ENCODE peak calls at places on chromosome 13, in ten cellular contexts. One of them, this sample, is unnamed.

GRCh38 chr13:20190481-20191310 is 2.0 kb downstream of the GJB2 start:
- DNase-seq in COLO829: no peak
- DNase-seq in activated CD4-positive, alpha-beta T cell treated with anti-CD3 and anti-CD28 coated beads, Interleukin-2, amount 10 ng/mL, durations not matched to agents 7 days and 5 days: no peak
- DNase-seq in stimulated activated CD8-positive, alpha-beta memory T cell treated with anti-CD3 and anti-CD28 coated beads, Interleukin-12 subunit alpha, Interleukin-12 subunit beta, amount 100 ng/mL, for 1 hour: no peak
- DNase-seq in germinal center: no peak
- DNase-seq in amygdala: no peak
- DNase-seq in cardiac muscle cell: peak
- DNase-seq in C1 segment of cervical spinal cord: no peak
- DNase-seq in heart right ventricle: no peak
- DNase-seq in nucleus accumbens: no peak
- DNase-seq in this sample: peak

GRCh38 chr13:26941345-26942174 is 181.0 kb upstream of the GPR12 start:
- DNase-seq in cardiac muscle cell: peak
- DNase-seq in activated CD4-positive, alpha-beta T cell treated with anti-CD3 and anti-CD28 coated beads, Interleukin-2, amount 10 ng/mL, durations not matched to agents 7 days and 5 days: no peak
- DNase-seq in heart right ventricle: no peak
- DNase-seq in germinal center: no peak
- DNase-seq in stimulated activated CD8-positive, alpha-beta memory T cell treated with anti-CD3 and anti-CD28 coated beads, Interleukin-12 subunit alpha, Interleukin-12 subunit beta, amount 100 ng/mL, for 1 hour: no peak
- DNase-seq in nucleus accumbens: no peak
- DNase-seq in COLO829: no peak
- DNase-seq in amygdala: no peak
- DNase-seq in C1 segment of cervical spinal cord: no peak
- DNase-seq in this sample: no peak

GRCh38 chr13:93227906-93228801 is 1.5 kb downstream of the GPC6 start:
- DNase-seq in amygdala: no peak
- DNase-seq in activated CD4-positive, alpha-beta T cell treated with anti-CD3 and anti-CD28 coated beads, Interleukin-2, amount 10 ng/mL, durations not matched to agents 7 days and 5 days: no peak
- DNase-seq in C1 segment of cervical spinal cord: peak
- DNase-seq in germinal center: no peak
- DNase-seq in heart right ventricle: peak
- DNase-seq in nucleus accumbens: no peak
- DNase-seq in COLO829: no peak
- DNase-seq in cardiac muscle cell: peak
- DNase-seq in stimulated activated CD8-positive, alpha-beta memory T cell treated with anti-CD3 and anti-CD28 coated beads, Interleukin-12 subunit alpha, Interleukin-12 subunit beta, amount 100 ng/mL, for 1 hour: no peak
- DNase-seq in this sample: no peak

GRCh38 chr13:37495046-37495445 is 103.5 kb downstream of the POSTN start:
- DNase-seq in cardiac muscle cell: no peak
- DNase-seq in activated CD4-positive, alpha-beta T cell treated with anti-CD3 and anti-CD28 coated beads, Interleukin-2, amount 10 ng/mL, durations not matched to agents 7 days and 5 days: no peak
- DNase-seq in C1 segment of cervical spinal cord: no peak
- DNase-seq in nucleus accumbens: no peak
- DNase-seq in germinal center: no peak
- DNase-seq in amygdala: no peak
- DNase-seq in stimulated activated CD8-positive, alpha-beta memory T cell treated with anti-CD3 and anti-CD28 coated beads, Interleukin-12 subunit alpha, Interleukin-12 subunit beta, amount 100 ng/mL, for 1 hour: no peak
- DNase-seq in COLO829: no peak
- DNase-seq in heart right ventricle: no peak
- DNase-seq in this sample: no peak

GRCh38 chr13:28297341-28297740 is 159.0 kb downstream of the PAN3 start:
- DNase-seq in nucleus accumbens: no peak
- DNase-seq in amygdala: no peak
- DNase-seq in COLO829: no peak
- DNase-seq in germinal center: no peak
- DNase-seq in stimulated activated CD8-positive, alpha-beta memory T cell treated with anti-CD3 and anti-CD28 coated beads, Interleukin-12 subunit alpha, Interleukin-12 subunit beta, amount 100 ng/mL, for 1 hour: no peak
- DNase-seq in C1 segment of cervical spinal cord: no peak
- DNase-seq in activated CD4-positive, alpha-beta T cell treated with anti-CD3 and anti-CD28 coated beads, Interleukin-2, amount 10 ng/mL, durations not matched to agents 7 days and 5 days: no peak
- DNase-seq in heart right ventricle: no peak
- DNase-seq in cardiac muscle cell: no peak
- DNase-seq in this sample: no peak

GRCh38 chr13:43364210-43365041 is 341.0 kb downstream of the DNAJC15 start:
- DNase-seq in cardiac muscle cell: peak
- DNase-seq in germinal center: no peak
- DNase-seq in activated CD4-positive, alpha-beta T cell treated with anti-CD3 and anti-CD28 coated beads, Interleukin-2, amount 10 ng/mL, durations not matched to agents 7 days and 5 days: no peak
- DNase-seq in stimulated activated CD8-positive, alpha-beta memory T cell treated with anti-CD3 and anti-CD28 coated beads, Interleukin-12 subunit alpha, Interleukin-12 subunit beta, amount 100 ng/mL, for 1 hour: no peak
- DNase-seq in amygdala: peak
- DNase-seq in COLO829: no peak
- DNase-seq in nucleus accumbens: no peak
- DNase-seq in C1 segment of cervical spinal cord: no peak
- DNase-seq in heart right ventricle: no peak
- DNase-seq in this sample: peak

GRCh38 chr13:21573920-21574712 is 29.9 kb downstream of the MICU2 start:
- DNase-seq in nucleus accumbens: no peak
- DNase-seq in heart right ventricle: no peak
- DNase-seq in cardiac muscle cell: no peak
- DNase-seq in amygdala: no peak
- DNase-seq in activated CD4-positive, alpha-beta T cell treated with anti-CD3 and anti-CD28 coated beads, Interleukin-2, amount 10 ng/mL, durations not matched to agents 7 days and 5 days: no peak
- DNase-seq in stimulated activated CD8-positive, alpha-beta memory T cell treated with anti-CD3 and anti-CD28 coated beads, Interleukin-12 subunit alpha, Interleukin-12 subunit beta, amount 100 ng/mL, for 1 hour: no peak
- DNase-seq in germinal center: no peak
- DNase-seq in C1 segment of cervical spinal cord: no peak
- DNase-seq in COLO829: no peak
- DNase-seq in this sample: no peak

GRCh38 chr13:93758575-93758974 is 532.0 kb downstream of the GPC6 start:
- DNase-seq in heart right ventricle: no peak
- DNase-seq in stimulated activated CD8-positive, alpha-beta memory T cell treated with anti-CD3 and anti-CD28 coated beads, Interleukin-12 subunit alpha, Interleukin-12 subunit beta, amount 100 ng/mL, for 1 hour: no peak
- DNase-seq in C1 segment of cervical spinal cord: no peak
- DNase-seq in activated CD4-positive, alpha-beta T cell treated with anti-CD3 and anti-CD28 coated beads, Interleukin-2, amount 10 ng/mL, durations not matched to agents 7 days and 5 days: no peak
- DNase-seq in COLO829: no peak
- DNase-seq in germinal center: no peak
- DNase-seq in cardiac muscle cell: peak
- DNase-seq in nucleus accumbens: no peak
- DNase-seq in amygdala: no peak
- DNase-seq in this sample: no peak

GRCh38 chr13:97221046-97221445 is 1.1 kb upstream of the MBNL2 start:
- DNase-seq in amygdala: no peak
- DNase-seq in stimulated activated CD8-positive, alpha-beta memory T cell treated with anti-CD3 and anti-CD28 coated beads, Interleukin-12 subunit alpha, Interleukin-12 subunit beta, amount 100 ng/mL, for 1 hour: no peak
- DNase-seq in nucleus accumbens: no peak
- DNase-seq in heart right ventricle: no peak
- DNase-seq in cardiac muscle cell: no peak
- DNase-seq in C1 segment of cervical spinal cord: no peak
- DNase-seq in activated CD4-positive, alpha-beta T cell treated with anti-CD3 and anti-CD28 coated beads, Interleukin-2, amount 10 ng/mL, durations not matched to agents 7 days and 5 days: no peak
- DNase-seq in COLO829: peak
- DNase-seq in germinal center: no peak
- DNase-seq in this sample: no peak

GRCh38 chr13:47603365-47603764 is 397.7 kb downstream of the SUCLA2 start:
- DNase-seq in cardiac muscle cell: no peak
- DNase-seq in nucleus accumbens: no peak
- DNase-seq in stimulated activated CD8-positive, alpha-beta memory T cell treated with anti-CD3 and anti-CD28 coated beads, Interleukin-12 subunit alpha, Interleukin-12 subunit beta, amount 100 ng/mL, for 1 hour: no peak
- DNase-seq in COLO829: no peak
- DNase-seq in activated CD4-positive, alpha-beta T cell treated with anti-CD3 and anti-CD28 coated beads, Interleukin-2, amount 10 ng/mL, durations not matched to agents 7 days and 5 days: no peak
- DNase-seq in C1 segment of cervical spinal cord: no peak
- DNase-seq in amygdala: no peak
- DNase-seq in germinal center: no peak
- DNase-seq in heart right ventricle: no peak
- DNase-seq in this sample: no peak

GRCh38 chr13:20475927-20476691 is 49.5 kb downstream of the CRYL1 start:
- DNase-seq in heart right ventricle: no peak
- DNase-seq in germinal center: peak
- DNase-seq in cardiac muscle cell: no peak
- DNase-seq in C1 segment of cervical spinal cord: no peak
- DNase-seq in activated CD4-positive, alpha-beta T cell treated with anti-CD3 and anti-CD28 coated beads, Interleukin-2, amount 10 ng/mL, durations not matched to agents 7 days and 5 days: peak
- DNase-seq in amygdala: no peak
- DNase-seq in stimulated activated CD8-positive, alpha-beta memory T cell treated with anti-CD3 and anti-CD28 coated beads, Interleukin-12 subunit alpha, Interleukin-12 subunit beta, amount 100 ng/mL, for 1 hour: peak
- DNase-seq in COLO829: no peak
- DNase-seq in nucleus accumbens: no peak
- DNase-seq in this sample: no peak

GRCh38 chr13:61029064-61029463 is 386.6 kb downstream of the PCDH20 start:
- DNase-seq in amygdala: no peak
- DNase-seq in heart right ventricle: no peak
- DNase-seq in germinal center: no peak
- DNase-seq in cardiac muscle cell: no peak
- DNase-seq in stimulated activated CD8-positive, alpha-beta memory T cell treated with anti-CD3 and anti-CD28 coated beads, Interleukin-12 subunit alpha, Interleukin-12 subunit beta, amount 100 ng/mL, for 1 hour: no peak
- DNase-seq in nucleus accumbens: no peak
- DNase-seq in C1 segment of cervical spinal cord: no peak
- DNase-seq in COLO829: no peak
- DNase-seq in activated CD4-positive, alpha-beta T cell treated with anti-CD3 and anti-CD28 coated beads, Interleukin-2, amount 10 ng/mL, durations not matched to agents 7 days and 5 days: no peak
- DNase-seq in this sample: no peak

GRCh38 chr13:29810145-29810742 is 40.2 kb downstream of the UBL3 start:
- DNase-seq in COLO829: no peak
- DNase-seq in germinal center: no peak
- DNase-seq in cardiac muscle cell: peak
- DNase-seq in stimulated activated CD8-positive, alpha-beta memory T cell treated with anti-CD3 and anti-CD28 coated beads, Interleukin-12 subunit alpha, Interleukin-12 subunit beta, amount 100 ng/mL, for 1 hour: no peak
- DNase-seq in heart right ventricle: no peak
- DNase-seq in activated CD4-positive, alpha-beta T cell treated with anti-CD3 and anti-CD28 coated beads, Interleukin-2, amount 10 ng/mL, durations not matched to agents 7 days and 5 days: no peak
- DNase-seq in C1 segment of cervical spinal cord: no peak
- DNase-seq in amygdala: no peak
- DNase-seq in nucleus accumbens: no peak
- DNase-seq in this sample: no peak

GRCh38 chr13:99873832-99874430 is 97.6 kb downstream of the ZIC5 start:
- DNase-seq in cardiac muscle cell: no peak
- DNase-seq in COLO829: no peak
- DNase-seq in C1 segment of cervical spinal cord: no peak
- DNase-seq in nucleus accumbens: no peak
- DNase-seq in stimulated activated CD8-positive, alpha-beta memory T cell treated with anti-CD3 and anti-CD28 coated beads, Interleukin-12 subunit alpha, Interleukin-12 subunit beta, amount 100 ng/mL, for 1 hour: no peak
- DNase-seq in germinal center: no peak
- DNase-seq in activated CD4-positive, alpha-beta T cell treated with anti-CD3 and anti-CD28 coated beads, Interleukin-2, amount 10 ng/mL, durations not matched to agents 7 days and 5 days: no peak
- DNase-seq in amygdala: no peak
- DNase-seq in heart right ventricle: no peak
- DNase-seq in this sample: no peak

GRCh38 chr13:39253774-39254173 is 215.5 kb downstream of the NHLRC3 start:
- DNase-seq in COLO829: no peak
- DNase-seq in nucleus accumbens: no peak
- DNase-seq in amygdala: no peak
- DNase-seq in stimulated activated CD8-positive, alpha-beta memory T cell treated with anti-CD3 and anti-CD28 coated beads, Interleukin-12 subunit alpha, Interleukin-12 subunit beta, amount 100 ng/mL, for 1 hour: no peak
- DNase-seq in C1 segment of cervical spinal cord: no peak
- DNase-seq in cardiac muscle cell: peak
- DNase-seq in heart right ventricle: no peak
- DNase-seq in germinal center: no peak
- DNase-seq in activated CD4-positive, alpha-beta T cell treated with anti-CD3 and anti-CD28 coated beads, Interleukin-2, amount 10 ng/mL, durations not matched to agents 7 days and 5 days: no peak
- DNase-seq in this sample: no peak

GRCh38 chr13:59776924-59777690 is 386.6 kb downstream of the DIAPH3 start:
- DNase-seq in germinal center: no peak
- DNase-seq in COLO829: no peak
- DNase-seq in stimulated activated CD8-positive, alpha-beta memory T cell treated with anti-CD3 and anti-CD28 coated beads, Interleukin-12 subunit alpha, Interleukin-12 subunit beta, amount 100 ng/mL, for 1 hour: no peak
- DNase-seq in cardiac muscle cell: peak
- DNase-seq in activated CD4-positive, alpha-beta T cell treated with anti-CD3 and anti-CD28 coated beads, Interleukin-2, amount 10 ng/mL, durations not matched to agents 7 days and 5 days: no peak
- DNase-seq in nucleus accumbens: no peak
- DNase-seq in C1 segment of cervical spinal cord: no peak
- DNase-seq in amygdala: no peak
- DNase-seq in heart right ventricle: no peak
- DNase-seq in this sample: no peak

GRCh38 chr13:102089177-102089576 is 312.7 kb downstream of the FGF14 start:
- DNase-seq in cardiac muscle cell: no peak
- DNase-seq in amygdala: no peak
- DNase-seq in nucleus accumbens: no peak
- DNase-seq in C1 segment of cervical spinal cord: no peak
- DNase-seq in activated CD4-positive, alpha-beta T cell treated with anti-CD3 and anti-CD28 coated beads, Interleukin-2, amount 10 ng/mL, durations not matched to agents 7 days and 5 days: no peak
- DNase-seq in germinal center: no peak
- DNase-seq in heart right ventricle: no peak
- DNase-seq in COLO829: no peak
- DNase-seq in stimulated activated CD8-positive, alpha-beta memory T cell treated with anti-CD3 and anti-CD28 coated beads, Interleukin-12 subunit alpha, Interleukin-12 subunit beta, amount 100 ng/mL, for 1 hour: no peak
- DNase-seq in this sample: no peak

GRCh38 chr13:28510066-28510465 is 15.1 kb upstream of the FLT1 start:
- DNase-seq in COLO829: no peak
- DNase-seq in activated CD4-positive, alpha-beta T cell treated with anti-CD3 and anti-CD28 coated beads, Interleukin-2, amount 10 ng/mL, durations not matched to agents 7 days and 5 days: no peak
- DNase-seq in germinal center: no peak
- DNase-seq in heart right ventricle: no peak
- DNase-seq in stimulated activated CD8-positive, alpha-beta memory T cell treated with anti-CD3 and anti-CD28 coated beads, Interleukin-12 subunit alpha, Interleukin-12 subunit beta, amount 100 ng/mL, for 1 hour: no peak
- DNase-seq in nucleus accumbens: no peak
- DNase-seq in cardiac muscle cell: no peak
- DNase-seq in C1 segment of cervical spinal cord: no peak
- DNase-seq in amygdala: no peak
- DNase-seq in this sample: no peak

GRCh38 chr13:99467764-99468163 is 33.5 kb upstream of the TM9SF2 start:
- DNase-seq in nucleus accumbens: no peak
- DNase-seq in C1 segment of cervical spinal cord: no peak
- DNase-seq in heart right ventricle: no peak
- DNase-seq in germinal center: no peak
- DNase-seq in amygdala: no peak
- DNase-seq in activated CD4-positive, alpha-beta T cell treated with anti-CD3 and anti-CD28 coated beads, Interleukin-2, amount 10 ng/mL, durations not matched to agents 7 days and 5 days: no peak
- DNase-seq in COLO829: no peak
- DNase-seq in cardiac muscle cell: peak
- DNase-seq in stimulated activated CD8-positive, alpha-beta memory T cell treated with anti-CD3 and anti-CD28 coated beads, Interleukin-12 subunit alpha, Interleukin-12 subunit beta, amount 100 ng/mL, for 1 hour: no peak
- DNase-seq in this sample: no peak

GRCh38 chr13:112248406-112248760 is 127.8 kb upstream of the SPACA7 start:
- DNase-seq in cardiac muscle cell: no peak
- DNase-seq in activated CD4-positive, alpha-beta T cell treated with anti-CD3 and anti-CD28 coated beads, Interleukin-2, amount 10 ng/mL, durations not matched to agents 7 days and 5 days: no peak
- DNase-seq in nucleus accumbens: no peak
- DNase-seq in C1 segment of cervical spinal cord: no peak
- DNase-seq in heart right ventricle: no peak
- DNase-seq in stimulated activated CD8-positive, alpha-beta memory T cell treated with anti-CD3 and anti-CD28 coated beads, Interleukin-12 subunit alpha, Interleukin-12 subunit beta, amount 100 ng/mL, for 1 hour: no peak
- DNase-seq in germinal center: no peak
- DNase-seq in COLO829: no peak
- DNase-seq in amygdala: no peak
- DNase-seq in this sample: peak

GRCh38 chr13:24341439-24341838 is 32.1 kb downstream of the C1QTNF9 start:
- DNase-seq in heart right ventricle: no peak
- DNase-seq in amygdala: no peak
- DNase-seq in germinal center: no peak
- DNase-seq in nucleus accumbens: no peak
- DNase-seq in stimulated activated CD8-positive, alpha-beta memory T cell treated with anti-CD3 and anti-CD28 coated beads, Interleukin-12 subunit alpha, Interleukin-12 subunit beta, amount 100 ng/mL, for 1 hour: no peak
- DNase-seq in COLO829: no peak
- DNase-seq in activated CD4-positive, alpha-beta T cell treated with anti-CD3 and anti-CD28 coated beads, Interleukin-2, amount 10 ng/mL, durations not matched to agents 7 days and 5 days: no peak
- DNase-seq in C1 segment of cervical spinal cord: no peak
- DNase-seq in cardiac muscle cell: no peak
- DNase-seq in this sample: peak

GRCh38 chr13:23069571-23069970 is 111.2 kb upstream of the SGCG start:
- DNase-seq in germinal center: no peak
- DNase-seq in nucleus accumbens: no peak
- DNase-seq in C1 segment of cervical spinal cord: no peak
- DNase-seq in heart right ventricle: no peak
- DNase-seq in amygdala: no peak
- DNase-seq in cardiac muscle cell: peak
- DNase-seq in stimulated activated CD8-positive, alpha-beta memory T cell treated with anti-CD3 and anti-CD28 coated beads, Interleukin-12 subunit alpha, Interleukin-12 subunit beta, amount 100 ng/mL, for 1 hour: no peak
- DNase-seq in COLO829: no peak
- DNase-seq in activated CD4-positive, alpha-beta T cell treated with anti-CD3 and anti-CD28 coated beads, Interleukin-2, amount 10 ng/mL, durations not matched to agents 7 days and 5 days: no peak
- DNase-seq in this sample: no peak

GRCh38 chr13:40692946-40693345 is 26.5 kb upstream of the FOXO1 start:
- DNase-seq in COLO829: no peak
- DNase-seq in C1 segment of cervical spinal cord: no peak
- DNase-seq in amygdala: no peak
- DNase-seq in heart right ventricle: no peak
- DNase-seq in nucleus accumbens: no peak
- DNase-seq in activated CD4-positive, alpha-beta T cell treated with anti-CD3 and anti-CD28 coated beads, Interleukin-2, amount 10 ng/mL, durations not matched to agents 7 days and 5 days: no peak
- DNase-seq in cardiac muscle cell: peak
- DNase-seq in germinal center: no peak
- DNase-seq in stimulated activated CD8-positive, alpha-beta memory T cell treated with anti-CD3 and anti-CD28 coated beads, Interleukin-12 subunit alpha, Interleukin-12 subunit beta, amount 100 ng/mL, for 1 hour: no peak
- DNase-seq in this sample: peak

GRCh38 chr13:43009506-43009905 is 13.9 kb upstream of the DNAJC15 start:
- DNase-seq in germinal center: no peak
- DNase-seq in nucleus accumbens: no peak
- DNase-seq in activated CD4-positive, alpha-beta T cell treated with anti-CD3 and anti-CD28 coated beads, Interleukin-2, amount 10 ng/mL, durations not matched to agents 7 days and 5 days: no peak
- DNase-seq in C1 segment of cervical spinal cord: no peak
- DNase-seq in heart right ventricle: no peak
- DNase-seq in stimulated activated CD8-positive, alpha-beta memory T cell treated with anti-CD3 and anti-CD28 coated beads, Interleukin-12 subunit alpha, Interleukin-12 subunit beta, amount 100 ng/mL, for 1 hour: no peak
- DNase-seq in COLO829: no peak
- DNase-seq in cardiac muscle cell: peak
- DNase-seq in amygdala: no peak
- DNase-seq in this sample: no peak

GRCh38 chr13:30720470-30720869 is 14.9 kb upstream of the ALOX5AP start:
- DNase-seq in cardiac muscle cell: no peak
- DNase-seq in nucleus accumbens: no peak
- DNase-seq in C1 segment of cervical spinal cord: no peak
- DNase-seq in COLO829: no peak
- DNase-seq in activated CD4-positive, alpha-beta T cell treated with anti-CD3 and anti-CD28 coated beads, Interleukin-2, amount 10 ng/mL, durations not matched to agents 7 days and 5 days: no peak
- DNase-seq in germinal center: peak
- DNase-seq in amygdala: no peak
- DNase-seq in stimulated activated CD8-positive, alpha-beta memory T cell treated with anti-CD3 and anti-CD28 coated beads, Interleukin-12 subunit alpha, Interleukin-12 subunit beta, amount 100 ng/mL, for 1 hour: no peak
- DNase-seq in heart right ventricle: no peak
- DNase-seq in this sample: no peak

GRCh38 chr13:71780546-71780945 is 86.5 kb downstream of the DACH1 start:
- DNase-seq in nucleus accumbens: no peak
- DNase-seq in activated CD4-positive, alpha-beta T cell treated with anti-CD3 and anti-CD28 coated beads, Interleukin-2, amount 10 ng/mL, durations not matched to agents 7 days and 5 days: no peak
- DNase-seq in COLO829: no peak
- DNase-seq in stimulated activated CD8-positive, alpha-beta memory T cell treated with anti-CD3 and anti-CD28 coated beads, Interleukin-12 subunit alpha, Interleukin-12 subunit beta, amount 100 ng/mL, for 1 hour: no peak
- DNase-seq in amygdala: no peak
- DNase-seq in C1 segment of cervical spinal cord: no peak
- DNase-seq in germinal center: no peak
- DNase-seq in heart right ventricle: no peak
- DNase-seq in cardiac muscle cell: no peak
- DNase-seq in this sample: no peak

GRCh38 chr13:61797397-61797796 is 381.7 kb upstream of the PCDH20 start:
- DNase-seq in COLO829: no peak
- DNase-seq in activated CD4-positive, alpha-beta T cell treated with anti-CD3 and anti-CD28 coated beads, Interleukin-2, amount 10 ng/mL, durations not matched to agents 7 days and 5 days: no peak
- DNase-seq in C1 segment of cervical spinal cord: no peak
- DNase-seq in cardiac muscle cell: no peak
- DNase-seq in stimulated activated CD8-positive, alpha-beta memory T cell treated with anti-CD3 and anti-CD28 coated beads, Interleukin-12 subunit alpha, Interleukin-12 subunit beta, amount 100 ng/mL, for 1 hour: no peak
- DNase-seq in nucleus accumbens: no peak
- DNase-seq in germinal center: no peak
- DNase-seq in amygdala: no peak
- DNase-seq in heart right ventricle: no peak
- DNase-seq in this sample: no peak

GRCh38 chr13:73449258-73449657 is 390.5 kb downstream of the KLF5 start:
- DNase-seq in heart right ventricle: no peak
- DNase-seq in cardiac muscle cell: no peak
- DNase-seq in stimulated activated CD8-positive, alpha-beta memory T cell treated with anti-CD3 and anti-CD28 coated beads, Interleukin-12 subunit alpha, Interleukin-12 subunit beta, amount 100 ng/mL, for 1 hour: no peak
- DNase-seq in C1 segment of cervical spinal cord: no peak
- DNase-seq in germinal center: no peak
- DNase-seq in COLO829: no peak
- DNase-seq in nucleus accumbens: no peak
- DNase-seq in amygdala: no peak
- DNase-seq in activated CD4-positive, alpha-beta T cell treated with anti-CD3 and anti-CD28 coated beads, Interleukin-2, amount 10 ng/mL, durations not matched to agents 7 days and 5 days: no peak
- DNase-seq in this sample: no peak

This sample was measured in esophagus muscularis mucosa.